ENCODE peak calls at places on chromosomes 13 and 19, in five cellular contexts. B is natural killer cell treated with Interleukin-12 subunit alpha and Interleukin-12 subunit beta and Interleukin-15 and Interleukin-18, amount 100 ng/mL, for 72 hours; H is MCF 10A; D is IMR-90; C is NCI-H2029 treated with DMSO at 0.1 percent for 48 hours. V is an unnamed sample.

GRCh38 chr13:63409791-63410351 is 1994.2 kb upstream of the PCDH20 start:
- DNase-seq in B (no peak), H (peak; percentile 11), D (no peak), C (no peak), V (no peak)

GRCh38 chr19:2235026-2235395 is 1.1 kb downstream of the PLEKHJ1 start:
- DNase-seq in B (no peak), H (peak; percentile 33), D (no peak), C (no peak), V (no peak)

GRCh38 chr13:61727714-61728275 is 312.1 kb upstream of the PCDH20 start:
- DNase-seq in B (no peak), H (peak; percentile 40), D (no peak), C (no peak), V (no peak)

GRCh38 chr13:63631006-63631405 is 2215.4 kb upstream of the PCDH20 start:
- DNase-seq in B (no peak), H (no peak), D (no peak), C (no peak), V (no peak)

GRCh38 chr13:41017153-41017552 is 2.0 kb downstream of the ELF1 start:
- DNase-seq in B (no peak), H (peak; percentile 42), D (no peak), C (no peak), V (no peak)

GRCh38 chr13:113579686-113580085 is 4.9 kb upstream of the TFDP1 start:
- DNase-seq in B (no peak), H (no peak), D (no peak), C (no peak), V (no peak)

GRCh38 chr13:93476175-93476574 is 249.6 kb downstream of the GPC6 start:
- DNase-seq in B (no peak), H (peak; percentile 67), D (peak; percentile 91), C (no peak), V (no peak)

GRCh38 chr19:37334179-37335071 is 36.5 kb upstream of the ZNF527 start:
- DNase-seq in B (peak; percentile 81), H (peak; percentile 67), D (peak; percentile 86), C (peak; percentile 63), V (peak; percentile 27)